ENCODE peak calls at places on chromosomes 11 and 22, in five cellular contexts. A is glutamatergic neuron; E is CD8-positive, alpha-beta T cell; M is HFFc6; K is fibroblast of lung. Q is an unnamed sample.

GRCh38 chr22:50621948-50622722 is 5.8 kb downstream of the ARSA start:
- DNase-seq in M (no peak), E (peak), A (no peak), K (no peak), Q (no peak)

GRCh38 chr11:96241351-96241841 is 101.6 kb downstream of the MAML2 start:
- DNase-seq in E (no peak), M (no peak), A (no peak), K (no peak), Q (no peak)

GRCh38 chr11:9265211-9266131 is at the start of gene DENND5A:
- DNase-seq in K (peak), M (peak), A (peak), E (peak), Q (peak)

GRCh38 chr11:111446404-111447152 is 65.6 kb downstream of the BTG4 start:
- DNase-seq in K (peak), E (peak), M (peak), A (peak), Q (peak)

GRCh38 chr11:103700605-103701004 is 335.8 kb upstream of the DDI1 start:
- DNase-seq in M (peak), E (no peak), A (no peak), K (peak), Q (no peak)

GRCh38 chr11:76107946-76108345 is 98.4 kb downstream of the WNT11 start:
- DNase-seq in A (no peak), M (no peak), E (no peak), K (no peak), Q (no peak)

GRCh38 chr11:57279131-57279530 is 42.1 kb upstream of the APLNR start:
- DNase-seq in K (peak), E (no peak), M (peak), A (no peak), Q (no peak)

GRCh38 chr11:124736738-124737137 is 3.0 kb upstream of the NRGN start:
- DNase-seq in M (no peak), K (no peak), E (no peak), A (no peak), Q (no peak)

GRCh38 chr11:15045209-15045608 is 28.2 kb upstream of the CALCB start:
- DNase-seq in A (no peak), K (no peak), M (no peak), E (no peak), Q (no peak)

GRCh38 chr11:93849751-93850584 is 450 bp downstream of the VSTM5 start:
- DNase-seq in K (peak), M (no peak), E (no peak), A (peak), Q (no peak)

GRCh38 chr22:46754110-46754799 is 8.2 kb upstream of the TBC1D22A start:
- DNase-seq in K (peak), E (peak), A (no peak), M (peak), Q (no peak)

GRCh38 chr11:44319552-44320288 is 9.8 kb upstream of the ALX4 start:
- DNase-seq in K (no peak), A (no peak), E (no peak), M (no peak), Q (peak)

GRCh38 chr11:128412847-128413791 is 174.2 kb downstream of the ETS1 start:
- DNase-seq in K (no peak), M (no peak), E (no peak), A (no peak), Q (no peak)

GRCh38 chr11:83092488-83093384 is 21.0 kb upstream of the RAB30 start:
- DNase-seq in K (no peak), M (no peak), A (peak), E (no peak), Q (peak)

GRCh38 chr11:2432628-2433071 is 11.7 kb downstream of the TRPM5 start:
- DNase-seq in E (no peak), M (no peak), A (peak), K (no peak), Q (no peak)

GRCh38 chr22:41446057-41446501 is 522 bp downstream of the TOB2 start:
- DNase-seq in A (no peak), M (no peak), E (no peak), K (no peak), Q (no peak)

GRCh38 chr11:129960216-129961214 is 42.1 kb downstream of the PRDM10 start:
- DNase-seq in K (peak), A (no peak), M (peak), E (no peak), Q (no peak)

DNA sequence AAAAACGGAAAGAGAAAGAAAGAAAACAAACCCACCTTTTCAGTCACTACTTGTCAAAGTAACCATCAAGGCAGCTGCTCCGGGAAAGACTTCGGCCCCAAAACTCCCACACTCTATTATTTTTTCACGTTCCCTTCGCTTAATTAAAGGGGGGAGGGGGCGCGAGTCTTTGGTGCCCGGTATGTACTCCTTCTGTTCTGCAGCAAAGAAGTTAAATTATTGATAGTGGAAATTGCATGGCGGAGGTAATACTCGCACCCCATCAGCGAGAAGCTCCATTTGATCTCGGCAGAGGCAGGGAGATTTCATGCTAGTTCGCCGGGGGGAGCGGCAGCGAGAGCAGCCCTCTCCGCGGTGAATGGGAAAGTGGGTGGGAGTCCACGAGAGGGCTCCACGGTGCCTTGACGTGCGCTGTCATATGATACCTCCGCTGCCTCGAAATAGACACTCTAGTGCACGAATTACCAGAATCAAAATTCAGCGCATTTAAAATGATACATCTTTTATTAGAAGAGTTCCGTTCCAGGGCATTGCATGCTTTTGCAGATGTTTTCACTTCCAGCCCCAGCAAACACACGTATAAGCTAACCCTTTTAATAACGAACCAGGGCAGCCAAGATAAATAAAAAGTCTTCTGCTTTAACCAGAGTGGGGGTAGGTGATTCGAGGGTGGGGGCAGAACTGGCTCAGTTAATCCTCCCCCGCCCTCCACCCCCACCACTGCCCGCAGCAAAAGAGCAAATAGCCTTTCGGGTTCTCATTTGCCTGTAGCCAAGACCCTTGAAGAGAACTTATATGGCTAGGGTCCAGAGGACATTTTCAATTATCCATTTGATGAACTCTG is 1.2 kb upstream of the BDNF start:
- DNase-seq in K (peak), A (peak), E (no peak), M (peak), Q (peak)
- TF ChIP-seq CTCF in K (peak), A (no peak), E (no peak), M (peak), Q (no peak)

GRCh38 chr11:37657645-37658044 is 1059.6 kb upstream of the RAG2 start:
- DNase-seq in M (peak), E (no peak), A (no peak), K (peak), Q (no peak)
- TF ChIP-seq CTCF in M (peak), E (no peak), A (peak), K (no peak), Q (peak)

DNA sequence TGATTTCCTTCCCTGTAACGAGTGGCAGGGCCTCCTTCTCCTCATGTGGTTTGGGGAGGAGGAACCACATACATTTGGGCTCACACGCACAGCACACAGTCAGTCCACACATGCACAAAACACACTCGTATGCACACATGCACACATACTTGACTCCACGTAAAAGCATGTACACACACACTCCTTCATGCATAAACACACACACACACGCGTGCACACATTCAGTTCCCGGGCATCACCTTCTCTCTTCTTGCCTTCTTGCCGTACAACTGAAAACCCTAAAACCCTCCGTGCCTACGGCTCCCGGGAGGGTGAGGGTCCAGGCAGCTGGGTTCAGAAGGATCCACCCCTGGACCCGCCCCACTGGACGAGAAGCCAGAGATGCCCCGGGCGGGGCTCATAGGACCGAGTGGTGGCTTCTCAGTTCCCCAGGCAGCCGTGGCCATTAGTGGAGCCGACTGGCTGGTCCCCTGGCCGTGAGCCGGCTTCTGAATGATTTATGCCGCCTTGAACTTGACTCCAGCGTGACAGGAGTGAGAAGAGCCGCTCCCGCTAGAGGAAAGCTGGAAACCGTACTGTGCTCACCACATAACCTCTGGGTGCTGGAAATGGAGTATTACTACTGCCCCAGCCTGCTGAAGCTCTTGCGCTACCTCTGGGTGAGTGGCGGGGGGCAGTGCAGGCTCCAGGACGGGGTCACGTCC is 117.4 kb downstream of the KIAA1671 start:
- DNase-seq in A (peak), E (peak), K (no peak), M (no peak), Q (peak)
- TF ChIP-seq CTCF in A (no peak), E (no peak), K (no peak), M (no peak), Q (no peak)

DNA sequence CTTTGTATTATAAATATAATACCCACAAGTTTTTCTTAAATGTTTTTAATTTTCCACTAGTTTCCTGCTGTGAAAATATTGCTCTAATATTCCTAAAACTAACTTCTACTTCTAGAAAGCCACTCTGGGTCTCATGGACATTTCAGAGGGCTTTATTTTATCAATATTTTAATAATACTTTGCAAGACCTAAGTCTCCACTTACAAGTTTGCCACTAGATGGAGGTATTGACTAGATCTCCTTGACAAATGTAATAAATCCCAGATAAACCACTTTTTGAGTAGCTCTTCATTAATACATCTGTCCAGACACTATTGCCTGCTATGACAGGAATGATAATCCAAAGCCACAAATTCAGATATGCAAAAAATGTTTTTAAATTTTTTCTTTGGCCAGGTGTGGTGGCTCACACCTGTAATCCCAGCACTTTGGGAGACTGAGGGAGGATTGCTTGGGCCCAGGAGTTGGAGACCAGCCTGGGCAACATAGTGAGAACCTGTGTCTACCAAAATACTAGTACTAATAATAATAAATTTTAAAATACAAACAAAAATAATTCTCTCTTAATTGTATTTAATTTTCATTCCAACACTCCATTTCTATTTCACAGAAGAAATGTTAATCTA is 3.5 kb upstream of the ACAT1 start:
- DNase-seq in E (no peak), A (no peak), K (peak), M (peak), Q (no peak)
- TF ChIP-seq CTCF in E (peak), A (peak), K (peak), M (peak), Q (peak)

DNA sequence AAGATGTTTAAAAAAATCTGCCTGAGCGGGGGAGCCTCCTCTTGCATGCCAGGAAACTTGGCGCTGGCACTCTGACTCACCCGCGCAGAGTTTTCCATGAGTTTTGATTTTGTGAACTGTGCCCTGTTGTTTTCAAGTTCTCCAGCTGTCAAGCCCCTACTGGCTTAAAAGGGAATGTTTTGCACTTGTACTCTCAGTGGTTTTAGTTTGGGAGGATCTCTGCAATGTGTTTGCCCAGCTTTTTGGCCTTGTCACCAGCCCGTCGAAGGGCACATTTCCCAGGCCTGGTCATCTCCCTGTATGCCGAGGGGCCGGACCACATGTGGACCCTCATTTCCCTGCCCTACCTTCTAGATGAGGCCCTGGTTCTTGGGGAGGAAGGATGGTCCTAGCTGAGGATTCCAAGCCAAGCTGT is 12.2 kb downstream of the MRGPRF start:
- DNase-seq in E (no peak), A (no peak), M (peak), K (peak), Q (no peak)
- TF ChIP-seq CTCF in E (no peak), A (peak), M (peak), K (peak), Q (peak)

GRCh38 chr11:19013181-19013857 is 47.2 kb downstream of the MRGPRX2 start:
- DNase-seq in A (no peak), M (no peak), E (no peak), K (no peak), Q (no peak)
- TF ChIP-seq CTCF in A (no peak), M (peak), E (no peak), K (no peak), Q (no peak)

Q was measured in nephron progenitor cell.